ENCODE peak calls at places on chromosome 6, in seven cellular contexts. One of them, this sample, is unnamed.

GRCh38 chr6:151324079-151324825 is 67.1 kb downstream of the ZBTB2 start:
- DNase-seq in esophagus squamous epithelium: peak
- DNase-seq in uterus: peak
- DNase-seq in fibroblast of mammary gland: peak
- DNase-seq in HFFc6: peak
- DNase-seq in activated B cell treated with CpG ODN at 0.5 μM for 24 hours: peak
- DNase-seq in B cell: peak
- DNase-seq in this sample: peak

GRCh38 chr6:166935353-166935752 is 21.0 kb downstream of the RNASET2 start:
- DNase-seq in esophagus squamous epithelium: no peak
- DNase-seq in HFFc6: no peak
- DNase-seq in activated B cell treated with CpG ODN at 0.5 μM for 24 hours: no peak
- DNase-seq in fibroblast of mammary gland: no peak
- DNase-seq in uterus: no peak
- DNase-seq in B cell: no peak
- DNase-seq in this sample: no peak

GRCh38 chr6:27414300-27414699 is 25.7 kb downstream of the ZNF391 start:
- DNase-seq in HFFc6: no peak
- DNase-seq in uterus: no peak
- DNase-seq in fibroblast of mammary gland: no peak
- DNase-seq in activated B cell treated with CpG ODN at 0.5 μM for 24 hours: no peak
- DNase-seq in B cell: no peak
- DNase-seq in esophagus squamous epithelium: no peak
- DNase-seq in this sample: no peak

GRCh38 chr6:68760486-68760885 is 125.4 kb downstream of the ADGRB3 start:
- DNase-seq in B cell: no peak
- DNase-seq in esophagus squamous epithelium: no peak
- DNase-seq in fibroblast of mammary gland: no peak
- DNase-seq in HFFc6: no peak
- DNase-seq in uterus: no peak
- DNase-seq in activated B cell treated with CpG ODN at 0.5 μM for 24 hours: no peak
- DNase-seq in this sample: no peak

GRCh38 chr6:18329781-18330180 is 57.4 kb upstream of the RNF144B start:
- DNase-seq in activated B cell treated with CpG ODN at 0.5 μM for 24 hours: no peak
- DNase-seq in B cell: no peak
- DNase-seq in HFFc6: no peak
- DNase-seq in uterus: no peak
- DNase-seq in esophagus squamous epithelium: no peak
- DNase-seq in fibroblast of mammary gland: no peak
- DNase-seq in this sample: no peak

GRCh38 chr6:165660881-165661415 is 2.1 kb downstream of the PDE10A start:
- DNase-seq in B cell: peak
- DNase-seq in esophagus squamous epithelium: no peak
- DNase-seq in HFFc6: no peak
- DNase-seq in fibroblast of mammary gland: no peak
- DNase-seq in activated B cell treated with CpG ODN at 0.5 μM for 24 hours: no peak
- DNase-seq in uterus: no peak
- DNase-seq in this sample: no peak

GRCh38 chr6:9083108-9083507 is 647.8 kb upstream of the SLC35B3 start:
- DNase-seq in HFFc6: no peak
- DNase-seq in fibroblast of mammary gland: no peak
- DNase-seq in uterus: no peak
- DNase-seq in esophagus squamous epithelium: no peak
- DNase-seq in activated B cell treated with CpG ODN at 0.5 μM for 24 hours: no peak
- DNase-seq in B cell: no peak
- DNase-seq in this sample: no peak

GRCh38 chr6:124962617-124963415 is 579 bp downstream of the RNF217 start:
- DNase-seq in fibroblast of mammary gland: no peak
- DNase-seq in HFFc6: peak
- DNase-seq in B cell: peak
- DNase-seq in esophagus squamous epithelium: no peak
- DNase-seq in uterus: peak
- DNase-seq in activated B cell treated with CpG ODN at 0.5 μM for 24 hours: no peak
- DNase-seq in this sample: no peak

GRCh38 chr6:42689371-42689770 is 33.0 kb downstream of the PRPH2 start:
- DNase-seq in activated B cell treated with CpG ODN at 0.5 μM for 24 hours: no peak
- DNase-seq in uterus: no peak
- DNase-seq in B cell: no peak
- DNase-seq in fibroblast of mammary gland: no peak
- DNase-seq in HFFc6: no peak
- DNase-seq in esophagus squamous epithelium: no peak
- DNase-seq in this sample: no peak

GRCh38 chr6:25171301-25171700 is 107.9 kb upstream of the CARMIL1 start:
- DNase-seq in HFFc6: no peak
- DNase-seq in fibroblast of mammary gland: no peak
- DNase-seq in B cell: no peak
- DNase-seq in activated B cell treated with CpG ODN at 0.5 μM for 24 hours: no peak
- DNase-seq in esophagus squamous epithelium: no peak
- DNase-seq in uterus: no peak
- DNase-seq in this sample: no peak

GRCh38 chr6:148776321-148776966 is 29.6 kb downstream of the UST start:
- DNase-seq in esophagus squamous epithelium: no peak
- DNase-seq in fibroblast of mammary gland: peak
- DNase-seq in HFFc6: peak
- DNase-seq in B cell: no peak
- DNase-seq in activated B cell treated with CpG ODN at 0.5 μM for 24 hours: no peak
- DNase-seq in uterus: peak
- DNase-seq in this sample: no peak

GRCh38 chr6:100906325-100906724 is 25.2 kb upstream of the ASCC3 start:
- DNase-seq in B cell: no peak
- DNase-seq in esophagus squamous epithelium: no peak
- DNase-seq in activated B cell treated with CpG ODN at 0.5 μM for 24 hours: no peak
- DNase-seq in uterus: no peak
- DNase-seq in HFFc6: no peak
- DNase-seq in fibroblast of mammary gland: peak
- DNase-seq in this sample: no peak
- TF ChIP-seq CTCF in B cell: no peak
- TF ChIP-seq CTCF in esophagus squamous epithelium: no peak
- TF ChIP-seq CTCF in activated B cell treated with CpG ODN at 0.5 μM for 24 hours: no peak
- TF ChIP-seq CTCF in uterus: no peak
- TF ChIP-seq CTCF in HFFc6: peak
- TF ChIP-seq CTCF in fibroblast of mammary gland: no peak
- TF ChIP-seq CTCF in this sample: no peak

DNA sequence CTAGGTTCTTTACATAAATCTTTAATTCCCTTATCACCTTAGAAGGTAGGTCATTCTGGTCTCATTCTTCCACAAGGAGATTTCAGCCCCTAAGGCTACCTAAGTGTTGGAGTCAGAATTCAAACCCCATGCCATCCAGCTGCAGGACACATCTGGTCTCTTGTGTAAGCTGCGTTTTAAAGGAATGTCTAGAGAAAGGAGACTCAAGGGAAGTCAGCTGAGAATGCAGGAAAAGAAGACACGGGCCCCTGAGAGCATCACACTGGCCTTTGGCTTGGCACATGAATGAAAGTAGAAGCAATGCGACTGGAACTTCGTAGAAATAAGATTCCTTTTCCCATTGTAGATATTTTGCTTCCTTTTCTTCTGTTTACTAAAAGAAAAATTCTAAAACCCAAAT is 76.7 kb upstream of the SYNJ2 start:
- DNase-seq in uterus: no peak
- DNase-seq in B cell: no peak
- DNase-seq in activated B cell treated with CpG ODN at 0.5 μM for 24 hours: no peak
- DNase-seq in fibroblast of mammary gland: peak
- DNase-seq in esophagus squamous epithelium: no peak
- DNase-seq in HFFc6: no peak
- DNase-seq in this sample: no peak
- TF ChIP-seq CTCF in uterus: no peak
- TF ChIP-seq CTCF in B cell: no peak
- TF ChIP-seq CTCF in activated B cell treated with CpG ODN at 0.5 μM for 24 hours: no peak
- TF ChIP-seq CTCF in fibroblast of mammary gland: no peak
- TF ChIP-seq CTCF in esophagus squamous epithelium: no peak
- TF ChIP-seq CTCF in HFFc6: no peak
- TF ChIP-seq CTCF in this sample: no peak

GRCh38 chr6:3284436-3284876 is 25.7 kb downstream of the PSMG4 start:
- DNase-seq in B cell: no peak
- DNase-seq in activated B cell treated with CpG ODN at 0.5 μM for 24 hours: no peak
- DNase-seq in HFFc6: no peak
- DNase-seq in fibroblast of mammary gland: no peak
- DNase-seq in uterus: no peak
- DNase-seq in esophagus squamous epithelium: no peak
- DNase-seq in this sample: no peak

GRCh38 chr6:3283641-3284435 is 25.1 kb downstream of the PSMG4 start:
- DNase-seq in fibroblast of mammary gland: no peak
- DNase-seq in uterus: no peak
- DNase-seq in activated B cell treated with CpG ODN at 0.5 μM for 24 hours: no peak
- DNase-seq in HFFc6: no peak
- DNase-seq in B cell: no peak
- DNase-seq in esophagus squamous epithelium: no peak
- DNase-seq in this sample: no peak

GRCh38 chr6:3281669-3282460 is 23.1 kb downstream of the PSMG4 start:
- DNase-seq in uterus: peak
- DNase-seq in B cell: no peak
- DNase-seq in HFFc6: peak
- DNase-seq in activated B cell treated with CpG ODN at 0.5 μM for 24 hours: no peak
- DNase-seq in esophagus squamous epithelium: no peak
- DNase-seq in fibroblast of mammary gland: peak
- DNase-seq in this sample: no peak

GRCh38 chr6:3282461-3283236 is 23.9 kb downstream of the PSMG4 start:
- DNase-seq in uterus: peak
- DNase-seq in fibroblast of mammary gland: no peak
- DNase-seq in B cell: no peak
- DNase-seq in HFFc6: no peak
- DNase-seq in esophagus squamous epithelium: no peak
- DNase-seq in activated B cell treated with CpG ODN at 0.5 μM for 24 hours: no peak
- DNase-seq in this sample: no peak

GRCh38 chr6:3283241-3283640 is 24.5 kb downstream of the PSMG4 start:
- DNase-seq in fibroblast of mammary gland: no peak
- DNase-seq in esophagus squamous epithelium: no peak
- DNase-seq in uterus: no peak
- DNase-seq in B cell: no peak
- DNase-seq in activated B cell treated with CpG ODN at 0.5 μM for 24 hours: no peak
- DNase-seq in HFFc6: no peak
- DNase-seq in this sample: no peak
- TF ChIP-seq CTCF in fibroblast of mammary gland: no peak
- TF ChIP-seq CTCF in esophagus squamous epithelium: no peak
- TF ChIP-seq CTCF in uterus: no peak
- TF ChIP-seq CTCF in B cell: no peak
- TF ChIP-seq CTCF in activated B cell treated with CpG ODN at 0.5 μM for 24 hours: no peak
- TF ChIP-seq CTCF in HFFc6: no peak
- TF ChIP-seq CTCF in this sample: no peak

GRCh38 chr6:38805127-38805655 is 90.1 kb downstream of the DNAH8 start:
- DNase-seq in activated B cell treated with CpG ODN at 0.5 μM for 24 hours: no peak
- DNase-seq in esophagus squamous epithelium: no peak
- DNase-seq in B cell: no peak
- DNase-seq in HFFc6: no peak
- DNase-seq in fibroblast of mammary gland: no peak
- DNase-seq in uterus: no peak
- DNase-seq in this sample: no peak

GRCh38 chr6:38808039-38808438 is 92.9 kb downstream of the DNAH8 start:
- DNase-seq in HFFc6: no peak
- DNase-seq in activated B cell treated with CpG ODN at 0.5 μM for 24 hours: no peak
- DNase-seq in fibroblast of mammary gland: no peak
- DNase-seq in B cell: no peak
- DNase-seq in esophagus squamous epithelium: no peak
- DNase-seq in uterus: no peak
- DNase-seq in this sample: no peak

GRCh38 chr6:38806833-38807232 is 91.7 kb downstream of the DNAH8 start:
- DNase-seq in activated B cell treated with CpG ODN at 0.5 μM for 24 hours: no peak
- DNase-seq in B cell: no peak
- DNase-seq in uterus: no peak
- DNase-seq in HFFc6: no peak
- DNase-seq in esophagus squamous epithelium: no peak
- DNase-seq in fibroblast of mammary gland: no peak
- DNase-seq in this sample: no peak

GRCh38 chr6:38805682-38806081 is 90.6 kb downstream of the DNAH8 start:
- DNase-seq in HFFc6: no peak
- DNase-seq in fibroblast of mammary gland: no peak
- DNase-seq in uterus: no peak
- DNase-seq in esophagus squamous epithelium: no peak
- DNase-seq in activated B cell treated with CpG ODN at 0.5 μM for 24 hours: no peak
- DNase-seq in B cell: no peak
- DNase-seq in this sample: no peak

GRCh38 chr6:38806271-38806670 is 91.2 kb downstream of the DNAH8 start:
- DNase-seq in HFFc6: no peak
- DNase-seq in esophagus squamous epithelium: no peak
- DNase-seq in B cell: no peak
- DNase-seq in uterus: no peak
- DNase-seq in activated B cell treated with CpG ODN at 0.5 μM for 24 hours: no peak
- DNase-seq in fibroblast of mammary gland: no peak
- DNase-seq in this sample: no peak
- TF ChIP-seq CTCF in HFFc6: no peak
- TF ChIP-seq CTCF in esophagus squamous epithelium: no peak
- TF ChIP-seq CTCF in B cell: no peak
- TF ChIP-seq CTCF in uterus: no peak
- TF ChIP-seq CTCF in activated B cell treated with CpG ODN at 0.5 μM for 24 hours: no peak
- TF ChIP-seq CTCF in fibroblast of mammary gland: no peak
- TF ChIP-seq CTCF in this sample: no peak

DNA sequence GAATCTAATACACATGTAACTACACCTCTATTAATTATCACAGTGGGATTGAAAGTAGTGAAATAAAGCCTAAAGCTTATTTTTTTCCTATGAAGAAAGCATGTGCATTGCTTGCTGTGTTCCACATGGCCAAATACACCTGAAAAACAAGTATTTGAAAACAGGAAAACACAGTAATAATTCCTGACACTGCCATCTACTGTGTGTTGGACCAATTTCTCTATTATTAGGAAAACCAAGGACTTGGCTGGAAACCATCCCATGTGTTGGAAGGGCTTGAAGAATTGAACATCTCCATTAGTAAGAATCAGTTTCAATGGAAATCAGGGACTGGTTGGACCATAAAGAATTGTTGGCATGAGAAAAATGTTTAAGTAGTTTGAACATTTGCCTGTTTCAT is 124.0 kb downstream of the PHF3 start:
- DNase-seq in fibroblast of mammary gland: peak
- DNase-seq in uterus: no peak
- DNase-seq in activated B cell treated with CpG ODN at 0.5 μM for 24 hours: no peak
- DNase-seq in B cell: no peak
- DNase-seq in esophagus squamous epithelium: no peak
- DNase-seq in HFFc6: no peak
- DNase-seq in this sample: no peak
- TF ChIP-seq CTCF in fibroblast of mammary gland: no peak
- TF ChIP-seq CTCF in uterus: no peak
- TF ChIP-seq CTCF in activated B cell treated with CpG ODN at 0.5 μM for 24 hours: no peak
- TF ChIP-seq CTCF in B cell: no peak
- TF ChIP-seq CTCF in esophagus squamous epithelium: no peak
- TF ChIP-seq CTCF in HFFc6: peak
- TF ChIP-seq CTCF in this sample: no peak

This sample was measured in activated CD8-positive, alpha-beta T cell treated with anti-CD3 and anti-CD28 coated beads for 36 hours.